ENCODE peak calls at places on chromosomes 6 and 20, in four cellular contexts. Q, H, G and K are unnamed samples.

GRCh38 chr6:158003910-158004695 is 22.4 kb downstream of the SYNJ2 start:
- DNase-seq in Q (no peak), H (peak), G (no peak), K (no peak)

GRCh38 chr6:43644940-43645612 is at the start of gene RSPH9:
- DNase-seq in Q (peak), H (no peak), G (no peak), K (peak)

GRCh38 chr6:156949376-156949775 is 172.2 kb downstream of the ARID1B start:
- DNase-seq in Q (no peak), H (no peak), G (no peak), K (no peak)

GRCh38 chr6:85404497-85405174 is 45.2 kb upstream of the NT5E start:
- DNase-seq in Q (no peak), H (no peak), G (no peak), K (no peak)

GRCh38 chr6:84547341-84547794 is 217.0 kb downstream of the TBX18 start:
- DNase-seq in Q (no peak), H (peak), G (peak), K (no peak)

GRCh38 chr6:159106627-159107241 is 61.9 kb upstream of the TAGAP start:
- DNase-seq in Q (no peak), H (peak), G (peak), K (peak)

GRCh38 chr6:1267057-1267732 is 44.7 kb upstream of the FOXQ1 start:
- DNase-seq in Q (no peak), H (no peak), G (no peak), K (no peak)

GRCh38 chr6:141406761-141407160 is 726.0 kb upstream of the GJE1 start:
- DNase-seq in Q (no peak), H (no peak), G (no peak), K (no peak)

GRCh38 chr6:12115492-12115891 is 103.4 kb downstream of the HIVEP1 start:
- DNase-seq in Q (no peak), H (no peak), G (no peak), K (no peak)

GRCh38 chr20:62496525-62497218 is 20.9 kb upstream of the GATA5 start:
- DNase-seq in Q (peak), H (peak), G (no peak), K (peak)

GRCh38 chr6:69795469-69796080 is 1.2 kb downstream of the LMBRD1 start:
- DNase-seq in Q (peak), H (peak), G (no peak), K (no peak)

GRCh38 chr6:145756170-145756662 is 20.9 kb upstream of the EPM2A start:
- DNase-seq in Q (peak), H (peak), G (no peak), K (no peak)

GRCh38 chr6:166933396-166933795 is 23.0 kb downstream of the RNASET2 start:
- DNase-seq in Q (no peak), H (no peak), G (no peak), K (no peak)

DNA sequence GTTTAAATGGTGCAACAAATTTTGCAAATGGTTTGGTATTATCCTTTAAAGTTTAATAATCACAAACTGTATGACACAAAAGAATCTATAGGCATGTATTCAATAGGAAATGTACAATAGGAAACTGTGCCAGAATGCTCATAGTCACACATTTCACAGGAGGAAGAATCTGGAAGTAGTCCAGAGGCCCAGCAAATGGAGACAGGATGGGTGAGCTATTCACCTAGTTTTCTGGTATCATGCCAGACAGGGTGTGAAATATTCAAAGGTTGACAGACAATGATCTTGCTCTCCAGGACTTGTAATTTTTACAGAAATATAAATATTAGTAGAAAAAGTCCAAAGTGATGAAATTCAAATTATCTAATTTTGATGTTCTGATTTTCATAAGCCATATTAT is 520.1 kb upstream of the IMPG1 start:
- DNase-seq in Q (no peak), H (no peak), G (no peak), K (no peak)
- TF ChIP-seq USF1 in Q (no peak), H (no peak), G (no peak), K (no peak)

GRCh38 chr6:152094992-152095592 is 287.6 kb downstream of the ESR1 start:
- DNase-seq in Q (no peak), H (peak), G (no peak), K (no peak)
- TF ChIP-seq USF1 in Q (peak), H (no peak), G (no peak), K (no peak)

GRCh38 chr6:72350256-72350875 is 271.5 kb upstream of the KCNQ5 start:
- DNase-seq in Q (no peak), H (no peak), G (no peak), K (no peak)

DNA sequence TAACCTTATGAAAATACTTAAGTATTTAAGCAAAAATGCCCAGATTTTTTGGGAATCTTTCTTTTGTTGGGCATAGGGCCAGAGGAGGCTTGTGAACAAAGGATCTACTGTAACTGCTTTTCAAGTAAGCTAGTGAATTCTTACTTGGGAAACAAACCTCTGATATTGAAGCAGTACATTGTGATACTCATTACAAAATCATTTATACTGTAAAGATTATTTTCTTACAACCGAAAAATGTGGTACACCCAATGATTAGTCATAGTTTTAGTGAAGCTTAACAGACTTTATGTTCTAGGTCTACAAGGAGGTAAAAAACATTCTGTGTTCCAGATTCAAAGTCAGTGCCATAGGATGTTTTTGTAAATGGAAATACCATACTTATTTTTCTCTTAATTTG is 272.9 kb upstream of the KCNQ5 start:
- DNase-seq in Q (no peak), H (no peak), G (no peak), K (no peak)
- TF ChIP-seq USF1 in Q (no peak), H (no peak), G (no peak), K (no peak)

GRCh38 chr6:80336906-80337305 is 230.4 kb downstream of the BCKDHB start:
- DNase-seq in Q (no peak), H (no peak), G (no peak), K (no peak)
- TF ChIP-seq USF1 in Q (no peak), H (no peak), G (no peak), K (no peak)

GRCh38 chr6:134173007-134173690 is 120.7 kb upstream of the SLC2A12 start:
- DNase-seq in Q (no peak), H (no peak), G (no peak), K (no peak)
- TF ChIP-seq USF1 in Q (no peak), H (no peak), G (no peak), K (no peak)